ENCODE peak calls at places on chromosomes 1 and 21, in four cellular contexts. A is tibial nerve, H is thoracic aorta, X is IMR-90. Q is an unnamed sample.

GRCh38 chr1:150268342-150268705 is 492 bp downstream of the APH1A start:
- DNase-seq in H (no peak), A (no peak), X (no peak), Q (peak)

GRCh38 chr21:34614443-34614692 is 545 bp downstream of the RCAN1 start:
- DNase-seq in H (no peak), A (no peak), X (no peak), Q (no peak)

GRCh38 chr1:29245876-29246275 is 9.6 kb downstream of the PTPRU start:
- DNase-seq in X (peak), A (no peak), H (no peak), Q (no peak)

GRCh38 chr1:103111926-103112325 is 3.6 kb upstream of the COL11A1 start:
- DNase-seq in X (peak), A (no peak), H (no peak), Q (no peak)

GRCh38 chr1:18581420-18581880 is 49.2 kb upstream of the PAX7 start:
- DNase-seq in X (no peak), H (no peak), A (peak), Q (peak)

GRCh38 chr1:192474080-192474683 is 101.4 kb upstream of the RGS1 start:
- DNase-seq in A (peak), X (peak), H (no peak), Q (no peak)

GRCh38 chr1:54436826-54437225 is 30.6 kb upstream of the SSBP3 start:
- DNase-seq in A (no peak), H (no peak), X (no peak), Q (no peak)

GRCh38 chr1:61472876-61473275 is 252.1 kb downstream of the TM2D1 start:
- DNase-seq in X (no peak), A (no peak), H (no peak), Q (no peak)

GRCh38 chr1:242515555-242515954 is 8.9 kb downstream of the PLD5 start:
- DNase-seq in H (no peak), X (no peak), A (no peak), Q (no peak)

GRCh38 chr1:10431065-10431730 is 965 bp downstream of the CENPS start:
- DNase-seq in X (no peak), H (no peak), A (no peak), Q (peak)

GRCh38 chr1:194026422-194026821 is 840.0 kb upstream of the B3GALT2 start:
- DNase-seq in X (no peak), A (no peak), H (no peak), Q (no peak)

GRCh38 chr1:223726380-223727001 is 14.2 kb downstream of the CAPN2 start:
- DNase-seq in H (peak), X (peak), A (peak), Q (peak)

GRCh38 chr1:212311836-212312497 is 26.8 kb downstream of the PPP2R5A start:
- DNase-seq in A (no peak), H (no peak), X (peak), Q (no peak)

GRCh38 chr1:183830389-183830788 is 25.5 kb downstream of the RGL1 start:
- DNase-seq in X (no peak), A (no peak), H (no peak), Q (no peak)

GRCh38 chr1:150967936-150968335 is 6.7 kb downstream of the CERS2 start:
- DNase-seq in H (no peak), X (no peak), A (no peak), Q (no peak)

GRCh38 chr1:15764890-15765289 is 6.3 kb downstream of the FBLIM1 start:
- DNase-seq in H (no peak), A (no peak), X (no peak), Q (no peak)
- H3K4me3 ChIP-seq in H (peak), A (no peak), X (no peak), Q (no peak)

GRCh38 chr1:73998348-73998959 is 199.5 kb downstream of the LRRIQ3 start:
- DNase-seq in H (no peak), A (no peak), X (peak), Q (no peak)
- TF ChIP-seq CTCF in H (no peak), A (peak), X (peak), Q (peak)

DNA sequence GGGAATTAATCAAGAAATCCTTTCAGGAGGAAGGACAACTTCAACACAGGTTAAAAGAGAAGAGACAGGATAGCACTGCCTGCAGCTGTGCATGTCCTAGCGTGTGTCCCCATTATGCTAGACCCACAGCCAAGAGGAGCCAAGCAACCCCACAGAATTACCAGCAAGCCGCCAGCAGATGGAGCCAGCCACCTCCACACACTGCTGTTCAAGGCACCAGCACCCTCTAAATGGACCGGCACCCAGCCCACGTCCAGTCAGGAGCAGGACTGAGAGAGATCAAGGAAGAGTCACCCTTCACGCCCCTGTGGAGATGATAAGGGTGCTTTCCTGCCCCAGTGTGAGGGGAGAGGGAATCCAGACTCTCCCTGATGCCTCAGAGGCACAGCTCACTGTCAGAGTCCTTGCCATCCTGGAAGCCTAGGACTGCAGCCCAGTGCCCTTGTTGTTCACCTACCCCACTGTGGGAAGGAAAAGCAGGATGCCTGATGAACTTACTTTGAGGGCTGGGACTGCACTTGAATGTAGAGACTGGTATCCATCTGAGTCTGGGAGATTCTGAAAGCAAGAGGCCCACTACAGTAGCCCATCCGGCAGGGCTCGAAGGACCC is 37.1 kb upstream of the CTTNBP2NL start:
- DNase-seq in X (peak), A (peak), H (peak), Q (peak)
- H3K27ac ChIP-seq in X (peak), A (peak), H (peak), Q (peak)

GRCh38 chr1:7962636-7963377 is 1.3 kb downstream of the PARK7 start:
- DNase-seq in H (no peak), A (no peak), X (peak), Q (no peak)

GRCh38 chr1:7960867-7961198 is 678 bp upstream of the PARK7 start:
- DNase-seq in A (no peak), H (no peak), X (no peak), Q (no peak)

GRCh38 chr1:7962011-7962335 is 462 bp downstream of the PARK7 start:
- DNase-seq in A (no peak), H (no peak), X (no peak), Q (no peak)

GRCh38 chr1:7960165-7960564 is 1.3 kb upstream of the PARK7 start:
- DNase-seq in A (no peak), X (no peak), H (no peak), Q (no peak)

GRCh38 chr1:7961199-7962010 is at the start of gene PARK7:
- DNase-seq in X (peak), H (peak), A (peak), Q (peak)
- H3K4me3 ChIP-seq in X (peak), H (peak), A (peak), Q (peak)

GRCh38 chr1:42035205-42035829 is 116.6 kb upstream of the HIVEP3 start:
- DNase-seq in A (peak), X (peak), H (no peak), Q (peak)
- TF ChIP-seq CTCF in A (peak), X (peak), H (peak), Q (no peak)

GRCh38 chr1:207396360-207396759 is 57.8 kb upstream of the CR2 start:
- DNase-seq in X (no peak), H (no peak), A (no peak), Q (no peak)

GRCh38 chr1:207397525-207397926 is 56.6 kb upstream of the CR2 start:
- DNase-seq in H (no peak), X (no peak), A (no peak), Q (no peak)

GRCh38 chr1:207389728-207390464 is 64.2 kb upstream of the CR2 start:
- DNase-seq in X (peak), H (no peak), A (no peak), Q (no peak)

GRCh38 chr1:207388721-207389120 is 65.4 kb upstream of the CR2 start:
- DNase-seq in X (no peak), A (no peak), H (no peak), Q (no peak)

DNA sequence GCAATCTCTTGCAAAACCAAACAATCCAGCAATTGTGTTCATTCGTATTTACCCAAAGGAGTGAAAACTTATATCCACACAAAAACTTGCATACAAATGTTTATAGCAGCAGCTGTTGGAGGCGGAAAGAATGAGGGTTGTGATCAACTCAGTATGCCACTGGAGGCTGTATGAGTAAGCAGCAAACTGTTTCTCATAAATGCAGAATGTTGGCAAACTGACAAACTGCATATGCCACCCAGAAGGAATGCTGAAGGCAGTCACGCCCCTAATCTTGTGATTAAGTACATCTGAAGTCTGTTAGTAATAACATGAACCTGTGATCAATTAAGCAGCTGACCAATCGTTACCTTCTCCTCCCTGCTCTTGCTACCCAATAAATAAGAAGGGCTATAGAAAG is 60.5 kb upstream of the CR2 start:
- DNase-seq in A (no peak), H (no peak), X (peak), Q (no peak)
- H3K27ac ChIP-seq in A (peak), H (no peak), X (no peak), Q (no peak)

Q was measured in colonic mucosa.